ENCODE peak calls at places on chromosomes 16 and 17, in five cellular contexts. P, G, J, T and B are unnamed samples.
A peak's percentile ranks its signal among the peaks of the same experiment; 100 is the strongest.

GRCh38 chr16:715448-716249 is 731 bp downstream of the METRN start:
- DNase-seq in T (no peak), G (peak; percentile 53), P (no peak), J (no peak), B (no peak)

GRCh38 chr17:39177256-39177655 is 11.3 kb upstream of the ARL5C start:
- DNase-seq in T (no peak), J (no peak), G (no peak), P (no peak), B (no peak)

GRCh38 chr17:3531266-3532101 is 26.1 kb downstream of the TRPV3 start:
- DNase-seq in G (no peak), P (no peak), J (no peak), T (no peak), B (no peak)

GRCh38 chr17:75625813-75626486 is 7.3 kb upstream of the SMIM5 start:
- DNase-seq in G (peak; percentile 58), P (no peak), T (no peak), J (peak; percentile 61), B (no peak)

GRCh38 chr16:68590201-68590994 is 51.3 kb downstream of the ZFP90 start:
- DNase-seq in P (peak; percentile 62), G (peak; percentile 75), T (peak; percentile 22), J (peak; percentile 74), B (no peak)

GRCh38 chr16:66382171-66382965 is 15.9 kb downstream of the CDH5 start:
- DNase-seq in P (no peak), G (peak; percentile 99), J (no peak), T (no peak), B (no peak)

GRCh38 chr17:57257911-57258885 is 1.9 kb downstream of the MSI2 start:
- DNase-seq in P (no peak), J (no peak), G (peak; percentile 10), T (no peak), B (no peak)

GRCh38 chr16:84461504-84462295 is 42.8 kb downstream of the MEAK7 start:
- DNase-seq in P (no peak), G (no peak), J (no peak), T (no peak), B (no peak)

GRCh38 chr16:89161763-89162162 is 9.8 kb upstream of the CDH15 start:
- DNase-seq in G (no peak), J (no peak), T (no peak), P (no peak), B (no peak)